ENCODE peak calls at places on chromosomes 1 and 21, in eight cellular contexts. V is prostate gland, R is endothelial cell of umbilical vein, O is spleen, C is stomach, A is sigmoid colon, U is adrenal gland, K is K562. I is an unnamed sample. For H3K4me1 and H3K27me3, the result is how much of the 10 kb centered on the place peaks cover.

GRCh38 chr1:217078010-217078704 is 354.9 kb upstream of the ESRRG start:
- DNase-seq in V (peak), R (no peak), O (no peak), C (peak), A (no peak), U (no peak), K (no peak), I (peak)

GRCh38 chr1:103441342-103441741 is 84.2 kb upstream of the RNPC3 start:
- DNase-seq in V (no peak), R (no peak), O (no peak), C (no peak), A (no peak), U (no peak), K (no peak), I (no peak)

GRCh38 chr1:43418858-43419257 is 29.2 kb downstream of the SZT2 start:
- DNase-seq in V (no peak), R (no peak), O (no peak), C (no peak), A (no peak), U (no peak), K (no peak), I (no peak)

GRCh38 chr1:115067460-115067859 is 21.8 kb downstream of the TSPAN2 start:
- DNase-seq in V (peak), R (no peak), O (no peak), C (no peak), A (peak), U (no peak), K (no peak), I (no peak)

GRCh38 chr1:203828424-203828823 is 33.0 kb upstream of the SNRPE start:
- DNase-seq in V (no peak), R (no peak), O (no peak), C (no peak), A (no peak), U (no peak), K (no peak), I (no peak)

GRCh38 chr1:236471653-236472052 is 52.1 kb upstream of the LGALS8 start:
- DNase-seq in V (no peak), R (no peak), O (no peak), C (no peak), A (no peak), U (no peak), K (no peak), I (no peak)

GRCh38 chr1:47180603-47181094 is 9.2 kb downstream of the PDZK1IP1 start:
- DNase-seq in V (no peak), R (no peak), O (peak), C (peak), A (no peak), U (peak), K (peak), I (no peak)

GRCh38 chr1:2126331-2127180 is 68.0 kb downstream of the FAAP20 start:
- DNase-seq in V (no peak), R (no peak), O (peak), C (no peak), A (no peak), U (no peak), K (no peak), I (peak)

GRCh38 chr1:87045757-87046422 is 131.5 kb downstream of the HS2ST1 start:
- DNase-seq in V (no peak), R (no peak), O (no peak), C (no peak), A (no peak), U (no peak), K (no peak), I (no peak)

GRCh38 chr1:32693455-32694174 is 9.0 kb downstream of the SYNC start:
- DNase-seq in V (no peak), R (no peak), O (peak), C (no peak), A (no peak), U (no peak), K (no peak), I (no peak)

GRCh38 chr21:42833859-42834729 is 45.2 kb downstream of the WDR4 start:
- DNase-seq in V (no peak), R (no peak), O (peak), C (peak), A (peak), U (peak), K (peak), I (peak)

GRCh38 chr1:151146072-151146415 is 387 bp downstream of the SEMA6C start:
- DNase-seq in V (no peak), R (peak), O (no peak), C (no peak), A (peak), U (no peak), K (no peak), I (no peak)

GRCh38 chr1:211831558-211832323 is 1.2 kb upstream of the LPGAT1 start:
- DNase-seq in V (no peak), R (no peak), O (no peak), C (no peak), A (no peak), U (no peak), K (no peak), I (no peak)

GRCh38 chr1:192512426-192513125 is 63.0 kb upstream of the RGS1 start:
- DNase-seq in V (no peak), R (peak), O (no peak), C (no peak), A (peak), U (no peak), K (no peak), I (no peak)

GRCh38 chr1:209831615-209832014 is 3.8 kb downstream of the UTP25 start:
- DNase-seq in V (no peak), R (no peak), O (no peak), C (no peak), A (no peak), U (no peak), K (no peak), I (no peak)

GRCh38 chr1:8133657-8134430 is 107.7 kb upstream of the ERRFI1 start:
- DNase-seq in V (peak), R (peak), O (no peak), C (peak), A (peak), U (peak), K (no peak), I (peak)

GRCh38 chr21:39137248-39138186 is 45.7 kb downstream of the PSMG1 start:
- DNase-seq in V (no peak), R (no peak), O (no peak), C (no peak), A (no peak), U (peak), K (peak), I (no peak)

GRCh38 chr1:102580806-102581205 is 527.5 kb downstream of the COL11A1 start:
- DNase-seq in V (no peak), R (no peak), O (no peak), C (no peak), A (no peak), U (no peak), K (no peak), I (no peak)

GRCh38 chr1:54850082-54850730 is 36.8 kb downstream of the DHCR24 start:
- DNase-seq in V (no peak), R (no peak), O (no peak), C (no peak), A (no peak), U (peak), K (no peak), I (no peak)

GRCh38 chr1:235999259-235999925 is 65.5 kb downstream of the NID1 start:
- DNase-seq in V (no peak), R (peak), O (no peak), C (no peak), A (no peak), U (peak), K (no peak), I (no peak)

GRCh38 chr1:31620631-31621497 is 3.4 kb downstream of the HCRTR1 start:
- DNase-seq in V (no peak), R (no peak), O (no peak), C (no peak), A (no peak), U (no peak), K (no peak), I (no peak)

GRCh38 chr1:181213056-181213455 is 124.6 kb downstream of the IER5 start:
- DNase-seq in V (no peak), R (no peak), O (no peak), C (no peak), A (no peak), U (peak), K (no peak), I (no peak)

GRCh38 chr1:52328615-52329014 is 37.4 kb downstream of the CC2D1B start:
- DNase-seq in V (no peak), R (no peak), O (no peak), C (no peak), A (no peak), U (no peak), K (no peak), I (no peak)

GRCh38 chr1:226181996-226182714 is 4.4 kb downstream of the ACBD3 start:
- DNase-seq in V (no peak), R (peak), O (no peak), C (peak), A (peak), U (peak), K (no peak), I (no peak)

GRCh38 chr1:201460783-201461182 is 8.2 kb downstream of the PHLDA3 start:
- DNase-seq in V (no peak), R (no peak), O (peak), C (no peak), A (no peak), U (no peak), K (no peak), I (no peak)

GRCh38 chr1:55213885-55214213 is 1.3 kb downstream of the USP24 start:
- DNase-seq in V (no peak), R (no peak), O (peak), C (no peak), A (peak), U (no peak), K (no peak), I (no peak)

GRCh38 chr1:212549503-212550017 is 59.0 kb upstream of the ATF3 start:
- DNase-seq in V (no peak), R (no peak), O (no peak), C (no peak), A (no peak), U (no peak), K (no peak), I (no peak)

GRCh38 chr21:42781150-42781980 is 98.0 kb downstream of the WDR4 start:
- DNase-seq in V (peak), R (peak), O (peak), C (peak), A (no peak), U (no peak), K (no peak), I (no peak)

GRCh38 chr1:100188617-100189016 is 10.6 kb upstream of the LRRC39 start:
- DNase-seq in V (no peak), R (no peak), O (no peak), C (no peak), A (peak), U (peak), K (no peak), I (no peak)

GRCh38 chr1:204623894-204624361 is 61.6 kb downstream of the LRRN2 start:
- DNase-seq in V (no peak), R (no peak), O (no peak), C (no peak), A (no peak), U (peak), K (peak), I (no peak)

GRCh38 chr1:175410560-175410959 is 218.0 kb upstream of the KIAA0040 start:
- DNase-seq in V (no peak), R (no peak), O (no peak), C (no peak), A (no peak), U (no peak), K (no peak), I (no peak)

GRCh38 chr1:212488436-212489283 is 55.9 kb downstream of the NENF start:
- DNase-seq in V (no peak), R (no peak), O (no peak), C (peak), A (peak), U (no peak), K (no peak), I (peak)

GRCh38 chr1:96815914-96816313 is 94.3 kb downstream of the PTBP2 start:
- DNase-seq in V (no peak), R (no peak), O (no peak), C (no peak), A (no peak), U (no peak), K (no peak), I (no peak)

GRCh38 chr1:167489581-167490340 is 28.6 kb downstream of the CD247 start:
- DNase-seq in V (no peak), R (no peak), O (no peak), C (no peak), A (no peak), U (no peak), K (no peak), I (no peak)

DNA sequence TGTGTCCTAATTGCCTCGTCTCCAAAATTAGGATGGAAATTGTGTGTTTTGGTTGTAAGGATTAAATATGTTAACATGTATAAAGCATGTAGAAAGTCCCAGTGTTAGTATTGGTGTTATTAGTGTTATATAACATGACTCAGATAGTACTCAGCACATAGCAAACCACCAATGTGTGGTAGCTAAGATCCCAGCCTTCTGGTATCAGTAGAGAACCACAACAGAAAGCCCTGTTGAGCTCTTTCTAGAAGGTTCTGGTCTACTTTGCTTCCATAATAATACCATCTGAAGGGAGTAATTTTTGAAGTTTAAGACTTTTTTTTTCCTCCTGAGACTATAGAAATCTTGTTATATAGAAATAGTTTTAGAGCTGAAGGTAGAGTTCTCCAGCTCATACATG is 259.3 kb upstream of the SGIP1 start:
- DNase-seq in V (no peak), R (no peak), O (no peak), C (no peak), A (no peak), U (no peak), K (no peak), I (no peak)
- H3K4me1 ChIP-seq in V (under half), R (under half), O (under half), C (under half), A (half or more), U (under half), K (under half), I (half or more)

GRCh38 chr1:10899490-10900264 is 103.2 kb upstream of the CASZ1 start:
- DNase-seq in V (no peak), R (no peak), O (peak), C (no peak), A (no peak), U (no peak), K (no peak), I (peak)

GRCh38 chr1:10901894-10902805 is 105.7 kb upstream of the CASZ1 start:
- DNase-seq in V (no peak), R (no peak), O (peak), C (no peak), A (no peak), U (peak), K (no peak), I (no peak)

GRCh38 chr1:10901091-10901893 is 104.8 kb upstream of the CASZ1 start:
- DNase-seq in V (peak), R (no peak), O (peak), C (peak), A (no peak), U (peak), K (no peak), I (no peak)

GRCh38 chr1:10900265-10900651 is 103.8 kb upstream of the CASZ1 start:
- DNase-seq in V (peak), R (no peak), O (no peak), C (no peak), A (no peak), U (no peak), K (no peak), I (no peak)

GRCh38 chr1:10900691-10901090 is 104.2 kb upstream of the CASZ1 start:
- DNase-seq in V (no peak), R (no peak), O (peak), C (no peak), A (no peak), U (no peak), K (no peak), I (peak)
- H3K27me3 ChIP-seq in V (under half), R (under half), O (under half), C (under half), A (under half), U (under half), K (half or more), I (under half)

DNA sequence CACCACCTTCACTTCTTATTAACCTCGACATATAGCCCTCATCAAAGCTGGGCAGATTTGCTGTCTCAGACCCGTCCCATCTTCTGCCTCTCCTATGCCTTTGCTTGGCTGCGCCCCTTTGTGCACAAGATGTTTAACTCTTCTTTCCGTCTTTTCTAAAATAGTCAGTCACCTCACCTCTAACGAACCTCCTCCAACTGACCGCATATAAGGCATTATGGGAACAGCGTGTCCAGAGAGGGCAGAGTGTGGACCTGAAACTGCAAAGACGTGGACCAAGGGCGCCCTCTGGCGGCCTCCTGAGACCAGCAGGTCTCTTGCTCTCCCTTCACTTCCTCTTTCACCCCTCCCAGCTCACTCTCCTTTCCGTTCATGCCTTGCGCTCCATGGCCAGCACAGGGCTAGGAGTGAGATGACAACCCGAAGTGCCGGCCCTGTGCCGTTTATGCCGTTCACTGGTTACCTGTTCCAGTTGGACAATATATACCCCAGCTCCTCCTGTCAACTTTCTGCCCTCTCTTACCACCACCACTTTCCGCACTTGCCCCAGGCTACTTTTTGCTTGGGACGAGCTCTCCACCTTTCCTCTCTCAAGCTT is 2.5 kb upstream of the METTL25B start:
- DNase-seq in V (peak), R (peak), O (peak), C (peak), A (peak), U (peak), K (peak), I (peak)
- TF ChIP-seq POLR2A in V (no peak), R (no peak), O (no peak), C (no peak), A (no peak), U (no peak), K (no peak), I (no peak)

GRCh38 chr1:234980224-234980656 is 148.4 kb downstream of the TOMM20 start:
- DNase-seq in V (no peak), R (no peak), O (no peak), C (no peak), A (no peak), U (no peak), K (no peak), I (no peak)
- H3K4me1 ChIP-seq in V (under half), R (half or more), O (under half), C (half or more), A (half or more), U (half or more), K (half or more), I (half or more)

DNA sequence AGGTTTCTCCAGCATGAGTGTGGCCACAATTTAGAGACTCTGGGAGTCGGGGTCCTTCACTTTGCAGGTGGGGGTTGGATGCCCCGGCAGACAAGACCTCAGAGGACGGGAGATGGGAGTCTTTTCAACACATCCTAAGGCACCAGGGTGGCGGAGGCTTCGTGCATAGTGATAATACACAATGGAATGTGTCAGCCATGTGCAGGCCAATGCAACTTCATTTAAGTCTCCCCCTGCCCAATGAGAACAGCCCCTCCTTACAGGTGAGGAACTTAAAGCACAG is 75.9 kb upstream of the IFFO2 start:
- DNase-seq in V (no peak), R (no peak), O (no peak), C (no peak), A (no peak), U (no peak), K (no peak), I (no peak)
- H3K27me3 ChIP-seq in V (under half), R (under half), O (under half), C (under half), A (under half), U (under half), K (half or more), I (under half)

GRCh38 chr21:40923361-40923760 is 76.4 kb upstream of the DSCAM start:
- DNase-seq in V (peak), R (no peak), O (no peak), C (no peak), A (no peak), U (no peak), K (no peak), I (no peak)

GRCh38 chr21:40923914-40924313 is 77.0 kb upstream of the DSCAM start:
- DNase-seq in V (no peak), R (no peak), O (no peak), C (no peak), A (no peak), U (no peak), K (no peak), I (no peak)

GRCh38 chr21:40924641-40925040 is 77.7 kb upstream of the DSCAM start:
- DNase-seq in V (no peak), R (no peak), O (no peak), C (no peak), A (no peak), U (no peak), K (no peak), I (no peak)

GRCh38 chr21:40926238-40926637 is 79.3 kb upstream of the DSCAM start:
- DNase-seq in V (no peak), R (no peak), O (no peak), C (no peak), A (no peak), U (no peak), K (no peak), I (no peak)

GRCh38 chr21:40925481-40925880 is 78.5 kb upstream of the DSCAM start:
- DNase-seq in V (no peak), R (no peak), O (no peak), C (no peak), A (no peak), U (no peak), K (no peak), I (no peak)
- TF ChIP-seq POLR2A in V (no peak), R (no peak), O (no peak), C (no peak), A (no peak), U (no peak), K (no peak), I (no peak)